ENCODE peak calls at places on chromosomes 13 and 19, in five cellular contexts. One of them, this sample, is unnamed.

GRCh38 chr19:7679017-7679720 is 1.5 kb upstream of the TRAPPC5 start:
- DNase-seq in Calu3: peak
- DNase-seq in T-helper 9 cell: peak
- DNase-seq in activated CD4-positive, alpha-beta memory T cell treated with anti-CD3 and anti-CD28 coated beads, Interleukin-2, amount 10 ng/mL, durations not matched to agents 7 days and 5 days: peak
- DNase-seq in AG04449: no peak
- DNase-seq in this sample: no peak

GRCh38 chr19:1512671-1513491 is at the start of gene ADAMTSL5:
- DNase-seq in T-helper 9 cell: peak
- DNase-seq in activated CD4-positive, alpha-beta memory T cell treated with anti-CD3 and anti-CD28 coated beads, Interleukin-2, amount 10 ng/mL, durations not matched to agents 7 days and 5 days: peak
- DNase-seq in Calu3: peak
- DNase-seq in AG04449: no peak
- DNase-seq in this sample: no peak

GRCh38 chr19:19745496-19746285 is 12.8 kb upstream of the ZNF14 start:
- DNase-seq in AG04449: no peak
- DNase-seq in activated CD4-positive, alpha-beta memory T cell treated with anti-CD3 and anti-CD28 coated beads, Interleukin-2, amount 10 ng/mL, durations not matched to agents 7 days and 5 days: no peak
- DNase-seq in T-helper 9 cell: no peak
- DNase-seq in Calu3: no peak
- DNase-seq in this sample: no peak

GRCh38 chr13:114226699-114227323 is 7.9 kb upstream of the CDC16 start:
- DNase-seq in T-helper 9 cell: peak
- DNase-seq in Calu3: peak
- DNase-seq in AG04449: no peak
- DNase-seq in activated CD4-positive, alpha-beta memory T cell treated with anti-CD3 and anti-CD28 coated beads, Interleukin-2, amount 10 ng/mL, durations not matched to agents 7 days and 5 days: peak
- DNase-seq in this sample: peak

GRCh38 chr13:25178070-25178469 is 6.0 kb upstream of the AMER2 start:
- DNase-seq in activated CD4-positive, alpha-beta memory T cell treated with anti-CD3 and anti-CD28 coated beads, Interleukin-2, amount 10 ng/mL, durations not matched to agents 7 days and 5 days: no peak
- DNase-seq in AG04449: no peak
- DNase-seq in Calu3: no peak
- DNase-seq in T-helper 9 cell: no peak
- DNase-seq in this sample: no peak

GRCh38 chr13:23804166-23804565 is 85.0 kb downstream of the MIPEP start:
- DNase-seq in activated CD4-positive, alpha-beta memory T cell treated with anti-CD3 and anti-CD28 coated beads, Interleukin-2, amount 10 ng/mL, durations not matched to agents 7 days and 5 days: no peak
- DNase-seq in AG04449: no peak
- DNase-seq in Calu3: no peak
- DNase-seq in T-helper 9 cell: no peak
- DNase-seq in this sample: no peak

GRCh38 chr19:31559494-31559893 is 210.3 kb upstream of the TSHZ3 start:
- DNase-seq in T-helper 9 cell: no peak
- DNase-seq in AG04449: no peak
- DNase-seq in activated CD4-positive, alpha-beta memory T cell treated with anti-CD3 and anti-CD28 coated beads, Interleukin-2, amount 10 ng/mL, durations not matched to agents 7 days and 5 days: no peak
- DNase-seq in Calu3: no peak
- DNase-seq in this sample: no peak

GRCh38 chr13:99434258-99434788 is 66.9 kb upstream of the TM9SF2 start:
- DNase-seq in AG04449: no peak
- DNase-seq in T-helper 9 cell: peak
- DNase-seq in activated CD4-positive, alpha-beta memory T cell treated with anti-CD3 and anti-CD28 coated beads, Interleukin-2, amount 10 ng/mL, durations not matched to agents 7 days and 5 days: peak
- DNase-seq in Calu3: no peak
- DNase-seq in this sample: no peak

GRCh38 chr13:49560270-49561063 is 24.9 kb downstream of the RCBTB1 start:
- DNase-seq in AG04449: no peak
- DNase-seq in activated CD4-positive, alpha-beta memory T cell treated with anti-CD3 and anti-CD28 coated beads, Interleukin-2, amount 10 ng/mL, durations not matched to agents 7 days and 5 days: no peak
- DNase-seq in T-helper 9 cell: no peak
- DNase-seq in Calu3: peak
- DNase-seq in this sample: no peak

GRCh38 chr19:29429021-29429420 is 96.8 kb upstream of the VSTM2B start:
- DNase-seq in activated CD4-positive, alpha-beta memory T cell treated with anti-CD3 and anti-CD28 coated beads, Interleukin-2, amount 10 ng/mL, durations not matched to agents 7 days and 5 days: no peak
- DNase-seq in AG04449: no peak
- DNase-seq in T-helper 9 cell: no peak
- DNase-seq in Calu3: no peak
- DNase-seq in this sample: no peak

GRCh38 chr13:28452755-28453154 is 42.2 kb downstream of the FLT1 start:
- DNase-seq in Calu3: no peak
- DNase-seq in T-helper 9 cell: no peak
- DNase-seq in AG04449: no peak
- DNase-seq in activated CD4-positive, alpha-beta memory T cell treated with anti-CD3 and anti-CD28 coated beads, Interleukin-2, amount 10 ng/mL, durations not matched to agents 7 days and 5 days: no peak
- DNase-seq in this sample: no peak